ENCODE peak calls at places on chromosomes 1 and 21, in four cellular contexts. One of them, this sample, is unnamed.

GRCh38 chr1:207919523-207920210 is 8.7 kb upstream of the CD34 start:
- DNase-seq in AG09309: peak
- DNase-seq in pancreas: no peak
- DNase-seq in CD4-positive, CD25-positive, alpha-beta regulatory T cell: no peak
- DNase-seq in this sample: no peak

GRCh38 chr1:91684599-91685196 is 184.0 kb downstream of the CDC7 start:
- DNase-seq in AG09309: no peak
- DNase-seq in pancreas: no peak
- DNase-seq in CD4-positive, CD25-positive, alpha-beta regulatory T cell: no peak
- DNase-seq in this sample: peak

GRCh38 chr1:52920791-52921291 is 699 bp downstream of the ECHDC2 start:
- DNase-seq in AG09309: no peak
- DNase-seq in pancreas: peak
- DNase-seq in CD4-positive, CD25-positive, alpha-beta regulatory T cell: no peak
- DNase-seq in this sample: no peak

GRCh38 chr21:25385912-25386474 is 221.3 kb downstream of the MRPL39 start:
- DNase-seq in AG09309: peak
- DNase-seq in pancreas: peak
- DNase-seq in CD4-positive, CD25-positive, alpha-beta regulatory T cell: peak
- DNase-seq in this sample: peak

GRCh38 chr1:208203848-208204609 is 40.2 kb downstream of the PLXNA2 start:
- DNase-seq in AG09309: no peak
- DNase-seq in pancreas: no peak
- DNase-seq in CD4-positive, CD25-positive, alpha-beta regulatory T cell: no peak
- DNase-seq in this sample: no peak

GRCh38 chr1:239677362-239677761 is 291.0 kb downstream of the CHRM3 start:
- DNase-seq in AG09309: no peak
- DNase-seq in pancreas: no peak
- DNase-seq in CD4-positive, CD25-positive, alpha-beta regulatory T cell: no peak
- DNase-seq in this sample: no peak

GRCh38 chr1:115088871-115089442 is 346 bp downstream of the TSPAN2 start:
- DNase-seq in AG09309: no peak
- DNase-seq in pancreas: no peak
- DNase-seq in CD4-positive, CD25-positive, alpha-beta regulatory T cell: no peak
- DNase-seq in this sample: no peak

GRCh38 chr21:14686466-14687276 is 140.6 kb upstream of the SAMSN1 start:
- DNase-seq in AG09309: no peak
- DNase-seq in pancreas: no peak
- DNase-seq in CD4-positive, CD25-positive, alpha-beta regulatory T cell: no peak
- DNase-seq in this sample: no peak

GRCh38 chr1:207396360-207396759 is 57.8 kb upstream of the CR2 start:
- DNase-seq in AG09309: no peak
- DNase-seq in pancreas: no peak
- DNase-seq in CD4-positive, CD25-positive, alpha-beta regulatory T cell: no peak
- DNase-seq in this sample: no peak

GRCh38 chr1:117051224-117052064 is 8.7 kb upstream of the TTF2 start:
- DNase-seq in AG09309: no peak
- DNase-seq in pancreas: no peak
- DNase-seq in CD4-positive, CD25-positive, alpha-beta regulatory T cell: peak
- DNase-seq in this sample: no peak

GRCh38 chr1:47232187-47232874 is at the start of gene TAL1:
- DNase-seq in AG09309: no peak
- DNase-seq in pancreas: no peak
- DNase-seq in CD4-positive, CD25-positive, alpha-beta regulatory T cell: no peak
- DNase-seq in this sample: no peak

GRCh38 chr1:153677718-153678518 is 570 bp upstream of the NPR1 start:
- DNase-seq in AG09309: no peak
- DNase-seq in pancreas: no peak
- DNase-seq in CD4-positive, CD25-positive, alpha-beta regulatory T cell: peak
- DNase-seq in this sample: no peak

GRCh38 chr1:27539901-27540861 is 50.2 kb upstream of the WASF2 start:
- DNase-seq in AG09309: peak
- DNase-seq in pancreas: no peak
- DNase-seq in CD4-positive, CD25-positive, alpha-beta regulatory T cell: no peak
- DNase-seq in this sample: no peak

GRCh38 chr1:193562121-193562520 is 375.7 kb upstream of the B3GALT2 start:
- DNase-seq in AG09309: no peak
- DNase-seq in pancreas: no peak
- DNase-seq in CD4-positive, CD25-positive, alpha-beta regulatory T cell: no peak
- DNase-seq in this sample: no peak

GRCh38 chr1:17826165-17826488 is 71.0 kb downstream of the ACTL8 start:
- DNase-seq in AG09309: no peak
- DNase-seq in pancreas: peak
- DNase-seq in CD4-positive, CD25-positive, alpha-beta regulatory T cell: no peak
- DNase-seq in this sample: peak

GRCh38 chr1:22621761-22622160 is 14.7 kb upstream of the C1QA start:
- DNase-seq in AG09309: no peak
- DNase-seq in pancreas: no peak
- DNase-seq in CD4-positive, CD25-positive, alpha-beta regulatory T cell: no peak
- DNase-seq in this sample: no peak

GRCh38 chr1:202107321-202107761 is 15.4 kb upstream of the GPR37L1 start:
- DNase-seq in AG09309: no peak
- DNase-seq in pancreas: peak
- DNase-seq in CD4-positive, CD25-positive, alpha-beta regulatory T cell: no peak
- DNase-seq in this sample: no peak

GRCh38 chr1:202104073-202104472 is 18.6 kb upstream of the GPR37L1 start:
- DNase-seq in AG09309: no peak
- DNase-seq in pancreas: no peak
- DNase-seq in CD4-positive, CD25-positive, alpha-beta regulatory T cell: no peak
- DNase-seq in this sample: no peak

GRCh38 chr1:202105571-202106339 is 17.0 kb upstream of the GPR37L1 start:
- DNase-seq in AG09309: no peak
- DNase-seq in pancreas: no peak
- DNase-seq in CD4-positive, CD25-positive, alpha-beta regulatory T cell: no peak
- DNase-seq in this sample: no peak

GRCh38 chr1:202107801-202108731 is 14.7 kb upstream of the GPR37L1 start:
- DNase-seq in AG09309: no peak
- DNase-seq in pancreas: peak
- DNase-seq in CD4-positive, CD25-positive, alpha-beta regulatory T cell: no peak
- DNase-seq in this sample: no peak

DNA sequence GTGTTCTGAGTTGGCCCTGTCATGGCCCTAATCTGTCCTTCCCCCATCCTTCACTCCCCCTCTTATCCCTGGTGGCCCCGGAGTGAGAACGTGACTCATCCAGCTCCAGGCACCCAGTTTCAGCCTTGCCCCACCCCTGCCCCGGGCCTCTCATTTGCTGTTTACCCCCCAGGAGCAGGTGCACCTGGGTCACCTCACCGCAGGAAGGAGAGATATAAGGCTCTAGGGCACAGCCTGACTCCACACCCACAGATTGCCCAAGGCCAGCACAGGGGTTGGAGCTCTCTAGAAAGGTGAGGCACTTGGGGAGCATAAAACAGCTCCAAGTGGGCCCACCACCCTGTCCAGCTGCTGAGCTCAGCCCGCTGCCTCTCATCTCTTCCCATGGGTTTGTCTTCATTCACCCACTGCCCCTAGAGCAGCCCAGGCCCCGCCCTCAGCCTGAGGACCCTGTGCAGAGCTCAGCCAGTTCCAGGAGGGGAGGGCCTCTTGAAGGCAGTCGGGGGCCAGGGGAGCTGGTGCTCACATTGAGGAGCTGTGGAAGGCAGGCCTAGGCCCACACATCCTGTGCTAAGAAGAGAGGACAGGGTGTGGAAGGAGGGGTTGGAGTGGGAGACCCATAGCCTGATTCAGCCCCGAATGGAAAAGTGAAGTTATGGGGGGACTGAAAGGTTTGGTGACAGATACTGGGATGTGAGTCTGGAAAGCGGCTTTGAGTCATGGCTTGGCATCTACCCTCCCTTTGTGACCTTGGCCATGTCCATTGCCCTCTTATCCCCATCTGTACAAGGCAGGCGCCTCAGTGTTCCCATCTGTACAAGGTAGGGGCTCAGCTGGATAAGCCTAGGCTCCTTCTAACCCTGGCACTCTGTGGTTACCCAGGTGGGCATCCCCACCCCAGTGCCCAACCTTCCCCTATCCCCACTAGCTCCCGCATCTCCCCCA is 16.1 kb upstream of the GPR37L1 start:
- DNase-seq in AG09309: no peak
- DNase-seq in pancreas: peak
- DNase-seq in CD4-positive, CD25-positive, alpha-beta regulatory T cell: no peak
- DNase-seq in this sample: no peak
- H3K4me3 ChIP-seq in AG09309: no peak
- H3K4me3 ChIP-seq in pancreas: no peak
- H3K4me3 ChIP-seq in CD4-positive, CD25-positive, alpha-beta regulatory T cell: no peak
- H3K4me3 ChIP-seq in this sample: no peak

GRCh38 chr1:145961425-145962156 is 2.8 kb downstream of the ANKRD34A start:
- DNase-seq in AG09309: no peak
- DNase-seq in pancreas: peak
- DNase-seq in CD4-positive, CD25-positive, alpha-beta regulatory T cell: peak
- DNase-seq in this sample: no peak
- H3K4me3 ChIP-seq in AG09309: peak
- H3K4me3 ChIP-seq in pancreas: peak
- H3K4me3 ChIP-seq in CD4-positive, CD25-positive, alpha-beta regulatory T cell: peak
- H3K4me3 ChIP-seq in this sample: no peak

GRCh38 chr1:215022723-215023122 is 59.8 kb upstream of the KCNK2 start:
- DNase-seq in AG09309: peak
- DNase-seq in pancreas: no peak
- DNase-seq in CD4-positive, CD25-positive, alpha-beta regulatory T cell: no peak
- DNase-seq in this sample: no peak

GRCh38 chr1:215018555-215018954 is 64.0 kb upstream of the KCNK2 start:
- DNase-seq in AG09309: no peak
- DNase-seq in pancreas: no peak
- DNase-seq in CD4-positive, CD25-positive, alpha-beta regulatory T cell: no peak
- DNase-seq in this sample: no peak

GRCh38 chr1:215023151-215023832 is 59.2 kb upstream of the KCNK2 start:
- DNase-seq in AG09309: no peak
- DNase-seq in pancreas: no peak
- DNase-seq in CD4-positive, CD25-positive, alpha-beta regulatory T cell: no peak
- DNase-seq in this sample: no peak

DNA sequence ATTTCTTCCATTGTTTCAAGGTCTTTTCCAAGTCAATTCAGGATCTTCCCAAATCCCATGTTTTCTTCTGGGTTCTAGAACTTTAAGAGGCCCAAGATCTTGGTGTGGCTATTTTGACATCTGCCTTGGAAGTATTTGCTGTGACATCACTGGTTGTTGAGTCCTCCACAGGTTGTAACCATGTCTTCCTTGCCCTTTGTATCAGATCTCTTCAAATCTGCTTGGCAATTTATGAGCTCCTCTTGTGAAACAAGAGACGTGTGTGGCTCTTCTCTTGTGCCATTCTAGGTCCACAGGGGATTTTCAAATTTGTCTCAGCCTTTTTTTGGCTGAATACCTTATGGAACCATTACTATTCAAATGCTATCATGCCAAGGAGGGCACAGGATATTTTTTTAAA is 60.3 kb upstream of the KCNK2 start:
- DNase-seq in AG09309: no peak
- DNase-seq in pancreas: no peak
- DNase-seq in CD4-positive, CD25-positive, alpha-beta regulatory T cell: no peak
- DNase-seq in this sample: no peak
- H3K4me3 ChIP-seq in AG09309: no peak
- H3K4me3 ChIP-seq in pancreas: no peak
- H3K4me3 ChIP-seq in CD4-positive, CD25-positive, alpha-beta regulatory T cell: no peak
- H3K4me3 ChIP-seq in this sample: no peak

DNA sequence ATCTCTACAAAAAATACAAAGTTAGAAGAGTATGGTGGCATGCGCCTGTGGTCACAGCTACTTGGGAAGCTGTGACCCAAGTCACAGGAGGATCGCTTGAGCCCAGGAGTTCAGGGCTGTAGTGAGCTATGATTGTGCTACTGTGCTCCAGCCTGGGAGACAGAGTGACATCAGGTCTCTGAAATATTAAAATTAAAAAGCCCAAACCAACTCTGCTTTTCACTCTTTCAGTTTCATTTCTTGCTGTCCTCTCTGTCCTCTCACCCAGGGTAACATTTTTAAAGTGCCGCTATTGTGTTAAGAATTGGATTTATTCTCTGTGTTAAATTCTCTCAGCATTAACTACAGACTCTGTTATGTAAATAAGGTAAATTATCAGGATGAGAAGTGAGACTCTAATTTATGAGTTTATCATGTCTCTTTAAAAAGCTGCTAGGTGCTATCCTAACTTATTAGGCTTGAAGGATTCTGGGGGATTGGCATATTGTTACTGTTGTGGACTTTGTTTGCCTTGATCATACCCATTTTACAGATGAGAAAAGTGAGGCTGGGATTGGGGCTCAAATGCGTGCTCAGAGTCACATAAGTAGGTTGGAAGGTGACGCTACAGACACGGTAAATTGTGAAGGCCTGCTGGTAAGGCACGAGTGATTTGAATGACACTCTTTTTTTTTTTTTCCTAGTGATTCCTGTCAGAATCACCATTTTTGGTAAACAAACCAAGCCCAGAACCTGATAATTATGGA is 46.5 kb downstream of the B3GALT5 start:
- DNase-seq in AG09309: no peak
- DNase-seq in pancreas: no peak
- DNase-seq in CD4-positive, CD25-positive, alpha-beta regulatory T cell: no peak
- DNase-seq in this sample: no peak
- H3K4me3 ChIP-seq in AG09309: no peak
- H3K4me3 ChIP-seq in pancreas: no peak
- H3K4me3 ChIP-seq in CD4-positive, CD25-positive, alpha-beta regulatory T cell: no peak
- H3K4me3 ChIP-seq in this sample: no peak

This sample was measured in Jurkat, Clone E6-1.